ENCODE peak calls at places on chromosomes 7 and 10, in seven cellular contexts. N, P, T, B, U, D and Q are unnamed samples.

GRCh38 chr10:124728830-124729661 is 15.1 kb downstream of the FAM53B start:
- DNase-seq in U (no peak), P (no peak), T (no peak), D (no peak), N (peak), B (no peak), Q (no peak)

GRCh38 chr10:108443636-108444035 is 1279.1 kb upstream of the SORCS1 start:
- DNase-seq in N (no peak), U (no peak), D (peak), T (no peak), P (no peak), B (no peak), Q (no peak)

GRCh38 chr7:48101880-48102448 is 12.9 kb downstream of the UPP1 start:
- DNase-seq in U (no peak), T (no peak), D (peak), N (no peak), B (no peak), P (no peak), Q (no peak)

GRCh38 chr10:98367626-98368451 is 47.1 kb downstream of the PYROXD2 start:
- DNase-seq in T (no peak), B (no peak), N (no peak), P (no peak), D (no peak), U (no peak), Q (no peak)

GRCh38 chr10:110357252-110357780 is 52.6 kb upstream of the SMNDC1 start:
- DNase-seq in D (no peak), N (no peak), B (peak), U (peak), P (peak), T (no peak), Q (peak)

GRCh38 chr10:7672366-7673134 is 5.8 kb upstream of the ITIH5 start:
- DNase-seq in B (no peak), D (no peak), N (no peak), P (no peak), U (no peak), T (no peak), Q (no peak)

GRCh38 chr7:37671871-37672270 is 11.7 kb upstream of the GPR141 start:
- DNase-seq in N (no peak), P (no peak), U (no peak), B (no peak), T (peak), D (no peak), Q (no peak)

GRCh38 chr10:29994833-29995232 is 64.6 kb downstream of the JCAD start:
- DNase-seq in U (no peak), D (no peak), T (no peak), P (no peak), B (peak), N (no peak), Q (no peak)

GRCh38 chr7:106737202-106737562 is 76.2 kb upstream of the CCDC71L start:
- DNase-seq in T (no peak), P (peak), B (peak), N (no peak), D (no peak), U (no peak), Q (peak)

GRCh38 chr7:111138196-111138569 is 47.3 kb downstream of the LRRN3 start:
- DNase-seq in U (peak), P (peak), D (no peak), B (peak), N (peak), T (no peak), Q (peak)

GRCh38 chr10:16798571-16798970 is 18.7 kb downstream of the RSU1 start:
- DNase-seq in P (no peak), N (no peak), U (no peak), B (no peak), D (no peak), T (no peak), Q (no peak)

GRCh38 chr10:10804998-10805737 is 212.5 kb upstream of the CELF2 start:
- DNase-seq in N (peak), D (no peak), P (no peak), U (peak), T (no peak), B (no peak), Q (peak)

GRCh38 chr7:81842361-81842760 is 72.5 kb upstream of the HGF start:
- DNase-seq in D (no peak), T (no peak), U (no peak), N (no peak), B (no peak), P (no peak), Q (no peak)

GRCh38 chr7:42091461-42092229 is 145.4 kb downstream of the GLI3 start:
- DNase-seq in P (peak), T (peak), N (no peak), U (no peak), D (no peak), B (peak), Q (peak)

GRCh38 chr7:157997991-157998505 is 589.6 kb downstream of the PTPRN2 start:
- DNase-seq in U (no peak), T (no peak), P (no peak), B (no peak), N (no peak), D (no peak), Q (no peak)

GRCh38 chr10:13310518-13311176 is 10.8 kb upstream of the PHYH start:
- DNase-seq in P (no peak), B (no peak), N (no peak), T (no peak), U (no peak), D (no peak), Q (no peak)

GRCh38 chr7:113159746-113160339 is 41.5 kb upstream of the SMIM30 start:
- DNase-seq in U (peak), T (no peak), D (no peak), B (peak), N (no peak), P (peak), Q (peak)

GRCh38 chr10:132786529-132787252 is 744 bp upstream of the NKX6-2 start:
- DNase-seq in D (no peak), B (no peak), N (no peak), P (no peak), U (no peak), T (no peak), Q (no peak)

GRCh38 chr10:30098624-30099023 is 39.2 kb upstream of the JCAD start:
- DNase-seq in T (no peak), B (peak), N (no peak), D (no peak), P (peak), U (no peak), Q (peak)

GRCh38 chr10:5283305-5284158 is 81.2 kb upstream of the UCN3 start:
- DNase-seq in U (peak), P (peak), B (peak), T (peak), N (peak), D (peak), Q (peak)

GRCh38 chr7:44893710-44894135 is 8.4 kb upstream of the PURB start:
- DNase-seq in T (no peak), N (no peak), B (no peak), U (no peak), P (no peak), D (no peak), Q (peak)

GRCh38 chr7:141358376-141358775 is 192.8 kb upstream of the AGK start:
- DNase-seq in P (peak), D (no peak), U (no peak), N (no peak), T (no peak), B (no peak), Q (no peak)

GRCh38 chr7:42914009-42914725 is 2.3 kb upstream of the C7orf25 start:
- DNase-seq in B (peak), U (no peak), N (no peak), D (no peak), P (peak), T (no peak), Q (peak)

GRCh38 chr10:19412531-19412930 is 363.9 kb downstream of the MALRD1 start:
- DNase-seq in T (peak), D (no peak), U (peak), B (peak), N (no peak), P (peak), Q (peak)

GRCh38 chr7:148830897-148831692 is 53.0 kb downstream of the EZH2 start:
- DNase-seq in P (no peak), B (no peak), D (no peak), U (no peak), N (no peak), T (no peak), Q (no peak)

GRCh38 chr7:101838837-101839483 is 21.5 kb downstream of the CUX1 start:
- DNase-seq in B (no peak), P (peak), U (no peak), N (no peak), D (no peak), T (no peak), Q (no peak)

GRCh38 chr10:78316451-78316931 is 282.8 kb downstream of the RPS24 start:
- DNase-seq in U (no peak), P (peak), B (peak), D (peak), T (peak), N (no peak), Q (no peak)

GRCh38 chr10:76133597-76134255 is 702.3 kb downstream of the LRMDA start:
- DNase-seq in T (no peak), U (no peak), P (no peak), B (no peak), N (no peak), D (no peak), Q (no peak)

GRCh38 chr7:17580861-17581260 is 282.4 kb downstream of the AHR start:
- DNase-seq in B (no peak), P (no peak), U (no peak), D (no peak), N (no peak), T (no peak), Q (no peak)

GRCh38 chr10:35335133-35335532 is 1.2 kb upstream of the CCNY start:
- DNase-seq in B (no peak), P (no peak), D (no peak), T (no peak), N (no peak), U (no peak), Q (no peak)

GRCh38 chr10:75127481-75127880 is 16.0 kb downstream of the SAMD8 start:
- DNase-seq in U (no peak), B (no peak), P (peak), N (no peak), D (no peak), T (peak), Q (peak)

GRCh38 chr7:42242381-42242780 is 5.4 kb upstream of the GLI3 start:
- DNase-seq in D (no peak), P (no peak), B (no peak), N (no peak), T (no peak), U (no peak), Q (no peak)

GRCh38 chr10:31936086-31936485 is 7.5 kb upstream of the ARHGAP12 start:
- DNase-seq in T (no peak), D (no peak), P (no peak), U (no peak), N (no peak), B (no peak), Q (no peak)

GRCh38 chr10:31929986-31930675 is 1.5 kb upstream of the ARHGAP12 start:
- DNase-seq in N (no peak), U (peak), P (peak), T (no peak), B (peak), D (no peak), Q (no peak)

GRCh38 chr10:31935678-31936077 is 7.0 kb upstream of the ARHGAP12 start:
- DNase-seq in N (no peak), T (no peak), B (no peak), P (no peak), D (no peak), U (no peak), Q (no peak)

GRCh38 chr10:31929260-31929985 is 792 bp upstream of the ARHGAP12 start:
- DNase-seq in D (no peak), N (peak), T (no peak), B (peak), U (peak), P (peak), Q (no peak)

GRCh38 chr10:31932838-31933237 is 4.2 kb upstream of the ARHGAP12 start:
- DNase-seq in B (no peak), U (no peak), N (no peak), D (no peak), P (no peak), T (no peak), Q (peak)
- H3K4me3 ChIP-seq in B (no peak), U (no peak), N (no peak), D (no peak), P (no peak), T (no peak), Q (no peak)

DNA sequence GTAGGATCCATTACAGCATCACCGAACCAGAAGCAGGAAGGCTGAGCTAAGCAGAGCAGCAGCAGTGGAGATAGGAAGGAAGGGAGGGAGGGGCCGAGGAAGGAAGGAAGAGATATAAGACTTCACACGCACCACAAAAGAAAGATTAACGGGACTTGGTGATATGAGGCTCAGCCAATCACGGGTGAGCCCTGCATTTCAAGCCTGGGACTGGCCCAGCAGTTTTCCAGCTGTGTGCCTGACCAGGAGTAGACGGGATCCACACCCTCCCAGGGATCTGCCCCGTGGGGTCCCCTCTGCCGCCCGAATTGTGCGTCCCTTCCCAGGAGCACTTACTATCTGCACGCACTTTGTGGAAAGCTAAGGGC is 16.2 kb downstream of the ATG9B start:
- DNase-seq in P (peak), U (no peak), N (no peak), T (no peak), D (no peak), B (no peak), Q (peak)
- H3K4me3 ChIP-seq in P (peak), U (no peak), N (no peak), T (no peak), D (no peak), B (no peak), Q (no peak)

GRCh38 chr10:3780056-3780765 is 4.8 kb downstream of the KLF6 start:
- DNase-seq in U (no peak), N (no peak), P (peak), B (peak), D (no peak), T (no peak), Q (peak)

GRCh38 chr10:3780766-3781457 is 4.1 kb downstream of the KLF6 start:
- DNase-seq in B (peak), P (no peak), N (no peak), D (no peak), T (no peak), U (no peak), Q (peak)

GRCh38 chr10:3778708-3779108 is 6.3 kb downstream of the KLF6 start:
- DNase-seq in U (no peak), T (no peak), P (no peak), B (peak), D (no peak), N (no peak), Q (peak)

GRCh38 chr10:3777876-3778707 is 6.9 kb downstream of the KLF6 start:
- DNase-seq in P (peak), N (no peak), U (no peak), T (no peak), D (no peak), B (peak), Q (peak)

DNA sequence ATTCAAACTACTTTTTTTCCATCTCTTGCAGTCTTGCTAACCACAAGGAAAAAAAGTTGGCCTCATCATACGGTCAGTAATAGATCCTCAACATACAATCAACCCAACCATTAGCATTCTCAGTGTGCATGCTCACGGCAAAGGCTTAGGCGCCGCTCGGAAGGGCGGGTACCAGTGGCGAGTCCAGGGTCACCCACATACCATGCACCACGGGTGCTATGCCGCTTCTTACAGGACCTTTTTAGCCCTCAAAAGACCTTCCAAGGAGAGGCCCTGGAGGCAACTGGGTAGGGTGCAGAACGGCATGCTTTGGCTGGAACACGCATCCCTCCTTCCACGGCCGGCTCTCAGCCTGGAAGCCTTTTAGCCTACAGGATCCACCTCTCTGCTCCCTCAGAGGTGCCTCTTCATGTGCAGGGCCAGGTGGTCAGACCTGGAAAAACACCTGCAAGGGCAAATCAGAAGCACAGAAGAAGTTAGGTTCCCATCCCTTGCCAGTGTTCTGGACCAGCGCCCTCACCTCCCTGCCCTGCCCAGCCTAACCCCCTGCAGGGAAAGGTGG is 5.8 kb downstream of the KLF6 start:
- DNase-seq in D (no peak), T (no peak), U (no peak), P (no peak), N (no peak), B (peak), Q (peak)
- H3K4me3 ChIP-seq in D (peak), T (no peak), U (no peak), P (peak), N (no peak), B (peak), Q (peak)

DNA sequence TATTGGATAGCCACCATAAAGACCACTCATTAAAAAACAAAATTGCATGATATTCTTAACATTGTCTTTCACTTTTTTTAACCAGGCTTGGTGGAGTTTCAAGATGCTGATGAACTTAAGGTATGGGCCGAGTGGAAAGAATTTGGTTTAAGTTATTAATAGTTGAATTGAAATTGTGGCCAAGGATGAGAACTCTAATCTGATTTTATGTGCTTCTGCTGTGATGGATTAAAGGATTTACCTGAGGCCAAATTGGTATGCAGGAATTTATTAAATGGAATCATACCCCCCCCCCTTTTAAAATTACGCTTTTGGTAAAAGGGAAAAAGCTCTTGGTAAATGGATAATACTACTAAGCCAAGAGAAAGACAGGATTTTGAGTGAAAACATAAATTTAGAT is 33.8 kb upstream of the TOMM7 start:
- DNase-seq in P (no peak), N (no peak), T (no peak), U (no peak), B (no peak), D (no peak), Q (no peak)
- H3K4me3 ChIP-seq in P (no peak), N (no peak), T (no peak), U (peak), B (peak), D (no peak), Q (no peak)

GRCh38 chr7:28077616-28078015 is 103.0 kb downstream of the JAZF1 start:
- DNase-seq in U (no peak), P (no peak), D (no peak), N (no peak), B (no peak), T (no peak), Q (no peak)
- H3K4me3 ChIP-seq in U (no peak), P (no peak), D (no peak), N (no peak), B (no peak), T (no peak), Q (no peak)

DNA sequence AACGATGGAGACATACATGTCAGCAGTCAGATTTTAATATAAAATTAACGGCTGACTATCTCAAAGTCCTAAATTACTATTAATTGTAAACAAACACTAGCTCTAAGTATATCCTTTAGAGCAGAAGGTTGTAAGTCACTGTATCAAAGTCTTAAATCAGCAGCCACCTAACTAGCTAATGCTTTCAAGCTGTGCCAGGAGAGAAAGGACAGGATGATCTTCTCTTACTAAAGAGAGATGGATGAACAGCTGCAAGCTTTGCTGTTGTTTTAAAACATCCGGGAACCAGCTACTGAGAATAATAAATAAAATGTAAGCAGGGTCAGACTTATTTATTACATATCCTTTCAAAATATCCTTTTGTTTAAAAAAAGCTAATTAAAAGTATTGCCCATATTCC is 24.0 kb upstream of the ABLIM1 start:
- DNase-seq in P (peak), U (no peak), N (no peak), B (no peak), T (no peak), D (no peak), Q (no peak)
- H3K4me3 ChIP-seq in P (no peak), U (no peak), N (no peak), B (no peak), T (no peak), D (peak), Q (no peak)

DNA sequence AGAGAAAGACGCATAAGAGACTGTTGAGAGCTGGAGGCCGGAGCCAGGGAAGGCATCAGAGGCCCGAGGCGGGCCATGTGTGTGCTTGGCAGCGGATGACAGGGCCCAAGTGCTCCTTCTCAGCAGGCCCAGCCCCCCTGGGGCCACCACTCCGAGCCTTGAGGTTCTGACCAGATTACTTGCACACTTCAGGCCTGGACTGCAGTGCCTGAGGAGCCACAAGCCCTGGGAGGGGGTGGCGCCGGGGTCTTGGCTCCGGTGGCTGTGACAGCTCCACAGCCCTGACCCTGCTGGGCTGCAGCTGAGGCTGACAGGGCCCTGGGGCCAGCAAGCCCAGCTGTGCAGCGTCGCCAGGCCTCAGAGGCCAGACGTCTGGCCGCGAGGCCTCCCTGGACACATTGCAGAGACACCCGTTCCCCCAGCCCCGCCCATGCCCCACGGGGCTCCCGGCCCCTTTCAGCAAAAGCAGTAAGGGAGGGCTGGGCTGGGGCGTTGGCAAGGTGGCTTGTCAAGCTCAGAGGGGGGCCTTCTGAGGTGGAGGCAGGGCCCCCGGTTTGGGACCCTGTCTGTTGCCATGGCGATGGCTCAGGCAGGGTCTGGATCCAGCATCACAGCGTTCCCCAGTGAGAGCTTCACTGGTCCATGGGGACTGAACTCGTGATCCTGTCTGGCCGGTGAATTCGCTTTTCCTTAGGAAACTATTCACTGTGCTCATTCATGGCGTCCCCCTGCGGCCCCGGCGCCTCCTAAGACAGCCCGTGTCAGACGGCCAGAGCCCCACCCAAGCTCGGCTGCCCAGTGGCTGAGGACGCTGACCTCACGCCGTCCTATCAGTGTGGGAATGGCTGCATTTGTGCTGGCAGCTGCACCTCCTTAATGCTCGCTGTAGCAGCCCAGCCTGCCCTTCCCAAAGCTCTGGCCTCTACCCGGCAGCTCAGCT is 5.7 kb downstream of the ELN start:
- DNase-seq in P (peak), B (peak), U (no peak), D (no peak), T (no peak), N (peak), Q (peak)
- H3K4me3 ChIP-seq in P (no peak), B (no peak), U (no peak), D (peak), T (no peak), N (no peak), Q (no peak)